ENCODE peak calls at places on chromosome 12, in eight cellular contexts. T, X, F, N, B, M, K and S are unnamed samples.

GRCh38 chr12:116274552-116275375 is 2.7 kb downstream of the MED13L start:
- DNase-seq in T (no peak), X (no peak), F (no peak), N (no peak), B (no peak), M (no peak), K (no peak), S (no peak)

GRCh38 chr12:88132387-88132786 is 9.5 kb downstream of the CEP290 start:
- DNase-seq in T (no peak), X (no peak), F (no peak), N (no peak), B (no peak), M (no peak), K (no peak), S (no peak)

GRCh38 chr12:124556896-124557501 is 10.4 kb downstream of the NCOR2 start:
- DNase-seq in T (no peak), X (no peak), F (no peak), N (no peak), B (no peak), M (no peak), K (peak; percentile 41), S (peak; percentile 49)

GRCh38 chr12:50505386-50505827 is 622 bp downstream of the DIP2B start:
- DNase-seq in T (peak; percentile 26), X (peak; percentile 14), F (no peak), N (no peak), B (no peak), M (no peak), K (peak; percentile 16), S (no peak)

GRCh38 chr12:89138048-89138852 is 214.1 kb downstream of the DUSP6 start:
- DNase-seq in T (no peak), X (no peak), F (no peak), N (no peak), B (no peak), M (no peak), K (no peak), S (no peak)

GRCh38 chr12:90618606-90619005 is 336.4 kb downstream of the CCER1 start:
- DNase-seq in T (no peak), X (no peak), F (no peak), N (no peak), B (no peak), M (no peak), K (no peak), S (no peak)

GRCh38 chr12:118424883-118425282 is 48.5 kb downstream of the SUDS3 start:
- DNase-seq in T (no peak), X (no peak), F (no peak), N (no peak), B (no peak), M (no peak), K (no peak), S (no peak)

GRCh38 chr12:53065470-53065869 is 13.7 kb downstream of the SPRYD3 start:
- DNase-seq in T (no peak), X (no peak), F (no peak), N (no peak), B (no peak), M (peak; percentile 31), K (peak; percentile 10), S (no peak)

GRCh38 chr12:7092229-7092985 is at the start of gene C1R:
- DNase-seq in T (peak; percentile 61), X (peak; percentile 77), F (peak; percentile 77), N (peak; percentile 48), B (peak; percentile 69), M (peak; percentile 70), K (peak; percentile 86), S (peak; percentile 67)
- TF ChIP-seq POLR2A in T (no peak), X (no peak), F (peak; percentile 36), N (no peak), B (no peak), M (peak; percentile 48), K (peak; percentile 25), S (peak; percentile 16)

DNA sequence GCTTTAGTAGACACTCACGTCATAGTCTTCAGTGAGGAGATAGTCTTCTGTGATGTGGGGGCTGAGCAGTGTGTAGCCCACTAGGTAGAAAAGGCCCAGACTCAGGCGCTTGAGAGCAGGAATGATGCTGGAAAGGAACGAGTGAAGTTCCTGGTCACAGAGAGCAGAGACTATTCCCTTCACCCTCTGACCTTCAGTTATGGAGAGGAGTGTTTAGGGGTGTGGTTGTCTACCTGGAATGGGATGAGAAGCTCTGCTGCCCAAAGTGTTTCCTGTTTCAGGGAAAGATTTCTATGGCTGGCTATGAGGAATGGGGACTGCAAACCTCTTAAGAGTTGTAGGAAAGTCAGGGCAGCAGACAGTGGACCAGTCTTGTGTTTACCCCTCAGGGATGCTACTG is 8.7 kb downstream of the EMG1 start:
- DNase-seq in T (no peak), X (no peak), F (no peak), N (no peak), B (no peak), M (no peak), K (no peak), S (no peak)
- H3K27ac ChIP-seq in T (no peak overlapping the region), X (no peak overlapping the region), F (no peak overlapping the region), N (peak overlapping the region; percentile 98), B (no peak overlapping the region), M (no peak overlapping the region), K (no peak overlapping the region), S (peak overlapping the region; percentile 78)

GRCh38 chr12:8692573-8692972 is 5.2 kb upstream of the RIMKLB start:
- DNase-seq in T (peak; percentile 34), X (no peak), F (peak; percentile 35), N (no peak), B (no peak), M (no peak), K (no peak), S (peak; percentile 70)

GRCh38 chr12:8689606-8690175 is 8.1 kb upstream of the RIMKLB start:
- DNase-seq in T (no peak), X (no peak), F (no peak), N (no peak), B (no peak), M (no peak), K (no peak), S (no peak)

GRCh38 chr12:8687846-8688601 is 9.8 kb upstream of the RIMKLB start:
- DNase-seq in T (no peak), X (no peak), F (peak; percentile 29), N (no peak), B (peak; percentile 36), M (peak; percentile 41), K (peak; percentile 83), S (peak; percentile 60)
- TF ChIP-seq POLR2A in T (no peak), X (no peak), F (no peak), N (no peak), B (no peak), M (no peak), K (peak; percentile 60), S (no peak)

DNA sequence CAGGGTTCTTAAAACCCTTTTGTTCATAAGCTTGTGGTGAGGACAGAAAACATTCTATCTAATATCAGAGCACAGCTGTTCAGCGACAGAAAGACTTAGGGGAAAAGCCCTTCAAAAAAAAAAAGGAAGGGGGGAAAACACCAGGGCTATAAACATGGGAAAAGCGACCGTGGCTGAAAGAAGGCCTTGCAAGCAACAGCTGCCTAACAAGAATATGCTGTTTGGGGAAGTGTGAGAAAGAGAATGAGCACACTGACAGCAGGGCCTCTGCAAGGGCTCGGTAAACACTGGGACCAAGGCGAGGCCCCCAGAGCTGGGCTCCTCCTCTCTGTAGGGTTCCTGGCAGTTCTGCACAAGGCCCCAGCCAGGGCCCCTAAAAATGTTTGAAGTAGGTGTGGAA is 27.4 kb upstream of the CCND2 start:
- DNase-seq in T (no peak), X (no peak), F (no peak), N (no peak), B (no peak), M (no peak), K (no peak), S (no peak)
- H3K27ac ChIP-seq in T (no peak overlapping the region), X (peak overlapping the region; percentile 8), F (no peak overlapping the region), N (no peak overlapping the region), B (no peak overlapping the region), M (no peak overlapping the region), K (no peak overlapping the region), S (no peak overlapping the region)